ENCODE peak calls at places on chromosomes 5 and 9, in five cellular contexts. U is IMR-90, I is AG04450, K is upper lobe of left lung, O is fibroblast of the aortic adventitia. G is an unnamed sample.
A peak's percentile ranks its signal among the peaks of the same experiment; 100 is the strongest.

GRCh38 chr5:82537646-82538306 is 259.6 kb upstream of the RPS23 start:
- DNase-seq in O (no peak), U (no peak), I (no peak), K (no peak), G (no peak)

GRCh38 chr9:134522976-134523375 is 118.6 kb upstream of the COL5A1 start:
- DNase-seq in K (no peak), I (no peak), U (no peak), O (no peak), G (no peak)

GRCh38 chr5:98193921-98194760 is 579.3 kb upstream of the RGMB start:
- DNase-seq in O (no peak), U (no peak), I (no peak), K (no peak), G (no peak)

GRCh38 chr5:169945831-169946261 is 34.4 kb downstream of the INSYN2B start:
- DNase-seq in K (peak; percentile 21), U (peak; percentile 95), I (peak; percentile 86), O (peak; percentile 95), G (peak; percentile 59)

GRCh38 chr5:5473224-5473623 is 50.7 kb downstream of the ICE1 start:
- DNase-seq in I (no peak), K (no peak), O (peak; percentile 54), U (peak; percentile 72), G (no peak)

GRCh38 chr9:111529787-111530186 is 4.8 kb downstream of the ZNF483 start:
- DNase-seq in I (no peak), U (no peak), K (no peak), O (no peak), G (no peak)

GRCh38 chr9:37992924-37993349 is 76.1 kb downstream of the SHB start:
- DNase-seq in K (peak; percentile 57), O (no peak), I (no peak), U (no peak), G (no peak)

GRCh38 chr5:672329-673139 is 20.6 kb downstream of the TPPP start:
- DNase-seq in U (peak; percentile 68), I (peak; percentile 39), O (peak; percentile 70), K (peak; percentile 39), G (peak; percentile 79)

GRCh38 chr9:105059260-105059659 is 131.3 kb upstream of the ABCA1 start:
- DNase-seq in K (no peak), O (peak; percentile 74), I (no peak), U (no peak), G (no peak)

GRCh38 chr5:15992918-15993317 is 186.7 kb downstream of the MARCHF11 start:
- DNase-seq in K (no peak), U (peak; percentile 72), O (peak; percentile 50), I (peak; percentile 20), G (no peak)
- H3K4me3 ChIP-seq in K (no peak overlapping the region), U (no peak overlapping the region), O (no peak overlapping the region), I (no peak overlapping the region), G (no peak overlapping the region)

DNA sequence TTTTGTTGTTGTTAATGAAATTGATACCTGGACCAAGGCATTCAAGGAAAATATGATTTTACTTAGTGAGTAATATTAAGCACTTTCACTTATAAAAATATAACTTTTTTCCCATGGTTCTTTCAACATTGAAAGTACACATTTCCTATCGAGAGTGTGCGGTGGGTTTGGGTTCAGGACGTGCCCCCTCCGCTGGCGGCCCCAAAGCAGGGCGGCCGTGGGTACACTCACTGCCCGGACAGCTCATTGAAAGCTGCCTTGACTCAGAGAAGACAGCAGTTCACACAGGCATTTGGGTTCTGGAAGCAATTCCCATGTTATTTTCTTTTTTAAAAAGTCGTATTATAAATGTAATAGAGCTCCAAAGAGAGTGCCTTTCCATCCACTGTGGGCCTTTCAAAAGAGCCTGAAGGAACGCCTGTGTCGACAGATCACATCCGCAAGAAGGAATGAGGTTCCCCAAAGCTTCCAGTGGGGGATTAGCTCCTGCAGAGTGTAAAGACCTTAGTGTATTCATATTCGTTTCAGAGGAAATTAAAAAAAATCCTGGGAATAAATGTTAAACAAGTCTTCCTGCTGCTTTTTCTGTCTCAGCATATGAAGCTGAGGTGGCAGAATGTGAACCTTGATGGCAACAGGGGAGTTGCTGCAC is 74.3 kb downstream of the PRDM6 start:
- DNase-seq in K (no peak), I (no peak), O (no peak), U (no peak), G (no peak)
- TF ChIP-seq CTCF in K (no peak), I (no peak), O (no peak), U (no peak), G (no peak)

GRCh38 chr5:64458948-64459347 is 46.9 kb upstream of the RGS7BP start:
- DNase-seq in K (no peak), O (no peak), U (no peak), I (no peak), G (no peak)
- H3K4me3 ChIP-seq in K (no peak overlapping the region), O (no peak overlapping the region), U (no peak overlapping the region), I (no peak overlapping the region), G (no peak overlapping the region)

DNA sequence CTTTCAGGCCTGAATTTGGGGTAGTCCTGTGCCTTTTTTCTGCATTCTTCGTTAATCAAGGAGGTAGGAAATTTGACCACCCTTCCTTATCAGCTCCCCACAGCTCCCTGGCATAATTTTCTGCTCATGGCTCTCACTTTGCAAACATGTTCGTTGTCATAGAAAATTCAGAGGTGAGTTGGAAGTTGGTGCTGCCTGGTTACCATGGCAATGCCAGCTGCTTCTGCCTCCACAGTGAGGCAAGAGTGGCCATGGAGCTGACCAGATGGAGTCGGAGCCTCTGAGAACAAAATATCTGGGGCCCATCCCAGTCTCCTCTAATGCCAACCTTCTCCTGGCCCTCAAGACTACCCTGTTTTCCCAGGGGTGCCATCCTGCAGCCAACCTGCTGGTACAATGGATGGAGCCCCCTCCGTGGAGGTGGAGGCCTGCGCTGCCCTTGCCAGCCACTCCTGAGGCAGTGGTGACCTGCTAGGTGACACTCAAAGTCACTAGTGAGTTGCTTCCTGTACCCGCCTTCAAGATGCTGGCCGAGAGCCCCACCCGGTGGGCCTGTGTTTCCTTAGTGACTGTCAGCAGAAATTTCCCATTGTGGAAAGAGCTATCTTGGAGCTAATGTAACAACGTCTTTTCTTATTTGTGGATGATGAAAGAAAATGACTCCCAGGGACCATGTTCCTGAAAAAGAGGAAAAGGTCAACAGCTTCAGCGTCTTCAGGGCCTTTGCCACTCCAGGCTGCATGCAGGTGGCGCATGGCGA is 116.8 kb upstream of the BOD1 start:
- DNase-seq in U (no peak), O (no peak), K (no peak), I (no peak), G (no peak)
- TF ChIP-seq CTCF in U (no peak), O (no peak), K (no peak), I (no peak), G (no peak)

DNA sequence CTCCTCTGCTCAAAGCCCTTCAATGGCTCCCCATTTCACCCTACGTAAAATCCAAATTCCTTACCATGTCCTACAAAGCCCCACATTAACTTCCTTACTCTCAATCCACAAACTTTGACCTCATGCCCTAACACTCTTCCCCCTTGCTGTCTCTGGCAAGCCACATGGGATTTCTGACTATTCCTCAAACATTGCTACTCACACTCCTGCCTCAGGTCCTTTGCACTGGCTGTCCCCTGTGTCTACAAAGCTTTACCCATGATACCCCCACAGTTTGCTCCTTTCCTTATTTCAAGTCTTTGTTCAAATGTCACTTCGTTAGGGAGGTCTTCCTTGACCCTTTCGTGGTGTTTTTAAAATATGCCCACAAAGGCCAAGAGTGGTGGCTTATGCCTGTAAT is 40.4 kb upstream of the MATR3 start:
- DNase-seq in O (no peak), U (no peak), K (no peak), I (no peak), G (no peak)
- H3K4me3 ChIP-seq in O (no peak overlapping the region), U (no peak overlapping the region), K (no peak overlapping the region), I (no peak overlapping the region), G (no peak overlapping the region)

DNA sequence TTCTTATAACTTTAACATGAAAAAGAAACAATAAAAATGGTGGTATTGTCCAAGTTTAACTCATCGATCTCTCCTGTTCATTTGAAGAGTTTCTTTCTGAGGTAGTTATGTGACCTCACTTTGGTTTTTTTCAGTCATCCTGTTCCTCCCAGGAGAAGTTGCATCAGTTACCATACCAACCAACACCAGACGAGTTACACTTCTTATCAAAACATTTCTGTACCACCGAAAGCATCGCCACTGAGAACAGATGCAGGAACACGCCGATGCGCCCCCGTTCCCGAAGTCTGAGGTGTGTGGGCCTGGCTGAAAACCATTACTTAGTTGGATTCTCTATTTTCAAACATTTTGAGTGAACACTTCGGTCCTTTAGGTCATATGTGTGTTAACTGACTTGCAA is 96.3 kb downstream of the CD180 start:
- DNase-seq in U (no peak), K (no peak), I (no peak), O (no peak), G (no peak)
- TF ChIP-seq CTCF in U (no peak), K (no peak), I (no peak), O (no peak), G (no peak)

DNA sequence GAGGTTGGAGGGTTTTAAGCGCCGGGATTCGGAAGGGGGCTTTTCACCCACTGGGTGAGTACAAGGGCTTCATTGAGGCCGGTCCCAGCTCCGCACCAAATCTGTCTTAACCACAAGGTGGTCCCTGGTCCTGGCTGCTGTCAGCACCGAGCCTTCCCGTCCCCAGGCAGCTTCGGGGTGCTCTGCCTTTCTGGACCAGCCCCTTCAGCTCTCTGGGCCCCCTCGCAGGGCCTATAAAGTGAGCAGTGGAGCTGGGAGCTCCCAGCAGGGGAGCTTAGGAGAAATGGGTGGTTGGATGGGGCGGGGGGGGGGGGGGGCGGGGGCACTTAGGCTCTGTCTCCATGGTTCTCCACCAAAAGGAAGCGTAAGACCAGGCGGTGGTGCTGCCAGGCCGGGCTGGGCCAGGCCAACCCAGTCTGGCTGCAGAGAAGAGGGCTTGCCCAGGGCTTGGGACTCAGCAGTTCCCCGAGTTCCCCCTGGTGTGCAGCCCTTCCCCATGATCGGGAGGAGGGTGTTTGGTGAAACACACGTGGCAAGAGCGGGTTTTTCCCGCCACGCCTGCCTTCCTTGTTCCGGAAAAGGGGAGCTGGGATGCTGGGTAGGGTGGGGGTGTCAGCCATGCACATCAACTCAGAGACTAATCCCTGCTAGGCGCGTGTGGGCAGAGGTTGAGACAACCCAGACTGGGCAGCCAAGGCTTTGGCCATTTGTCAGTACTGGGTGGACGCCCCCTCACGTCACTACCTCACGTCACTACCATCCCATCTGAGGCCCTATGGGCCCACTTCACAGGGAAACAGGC is 32.7 kb downstream of the PRRX2 start:
- DNase-seq in K (no peak), I (no peak), U (no peak), O (peak; percentile 96), G (no peak)
- H3K4me3 ChIP-seq in K (no peak overlapping the region), I (peak overlapping the region; percentile 58), U (peak overlapping the region; percentile 13), O (peak overlapping the region; percentile 58), G (peak overlapping the region; percentile 31)

GRCh38 chr9:125241000-125241862 is at the start of gene HSPA5:
- DNase-seq in K (peak; percentile 98), U (peak; percentile 100), I (peak; percentile 99), O (peak; percentile 100), G (peak; percentile 99)
- TF ChIP-seq CTCF in K (no peak), U (no peak), I (no peak), O (no peak), G (no peak)

G was measured in HFF-Myc.